ENCODE peak calls at places on chromosomes 4 and X, in eight cellular contexts. D, B, C, X, H, R, U and S are unnamed samples. For H3K36me3 and H3K4me1, the result is how much of the 10 kb centered on the place peaks cover.

GRCh38 chr4:39255266-39255665 is 72.9 kb downstream of the WDR19 start:
- DNase-seq in D (peak), B (no peak), C (no peak), X (peak), H (peak), R (no peak), U (peak), S (peak)

GRCh38 chrX:47179928-47180255 is 13.7 kb upstream of the UBA1 start:
- DNase-seq in D (no peak), B (no peak), C (no peak), X (no peak), H (no peak), R (no peak), U (no peak), S (no peak)

GRCh38 chr4:108877821-108878220 is 115.0 kb upstream of the ETNPPL start:
- DNase-seq in D (no peak), B (no peak), C (no peak), X (no peak), H (peak), R (no peak), U (no peak), S (peak)

GRCh38 chrX:77668391-77669237 is 117.4 kb downstream of the ATRX start:
- DNase-seq in D (peak), B (no peak), C (no peak), X (peak), H (no peak), R (no peak), U (peak), S (no peak)

GRCh38 chr4:82748176-82748575 is 50.4 kb downstream of the SCD5 start:
- DNase-seq in D (no peak), B (no peak), C (peak), X (peak), H (no peak), R (no peak), U (no peak), S (no peak)

GRCh38 chrX:155028192-155028591 is 1.5 kb downstream of the FUNDC2 start:
- DNase-seq in D (peak), B (no peak), C (no peak), X (peak), H (peak), R (no peak), U (no peak), S (peak)

GRCh38 chr4:157895205-157895604 is 277.6 kb downstream of the GASK1B start:
- DNase-seq in D (no peak), B (no peak), C (peak), X (no peak), H (peak), R (no peak), U (no peak), S (no peak)

GRCh38 chr4:100581337-100581736 is 63.5 kb upstream of the EMCN start:
- DNase-seq in D (peak), B (no peak), C (no peak), X (peak), H (peak), R (no peak), U (no peak), S (no peak)

GRCh38 chr4:178917756-178918155 is 1475.5 kb upstream of the AGA start:
- DNase-seq in D (no peak), B (peak), C (peak), X (no peak), H (peak), R (no peak), U (no peak), S (no peak)

GRCh38 chr4:118905546-118905945 is 16.9 kb downstream of the SYNPO2 start:
- DNase-seq in D (no peak), B (no peak), C (no peak), X (no peak), H (peak), R (no peak), U (peak), S (no peak)

GRCh38 chr4:74632634-74633033 is 161.7 kb downstream of the BTC start:
- DNase-seq in D (peak), B (no peak), C (no peak), X (peak), H (no peak), R (no peak), U (peak), S (no peak)

GRCh38 chr4:14130551-14130950 is 503.0 kb upstream of the BOD1L1 start:
- DNase-seq in D (no peak), B (no peak), C (no peak), X (no peak), H (no peak), R (no peak), U (no peak), S (no peak)

GRCh38 chrX:71536285-71536684 is 3.4 kb downstream of the OGT start:
- DNase-seq in D (peak), B (no peak), C (no peak), X (peak), H (no peak), R (no peak), U (no peak), S (no peak)

GRCh38 chr4:107755841-107756356 is 35.9 kb upstream of the PAPSS1 start:
- DNase-seq in D (peak), B (no peak), C (no peak), X (no peak), H (peak), R (no peak), U (peak), S (peak)

GRCh38 chrX:31099536-31100090 is 27.8 kb upstream of the FTHL17 start:
- DNase-seq in D (no peak), B (no peak), C (no peak), X (peak), H (peak), R (no peak), U (no peak), S (no peak)

GRCh38 chr4:112652216-112652615 is 15.3 kb downstream of the LARP7 start:
- DNase-seq in D (no peak), B (peak), C (peak), X (no peak), H (peak), R (no peak), U (no peak), S (peak)

GRCh38 chr4:112650332-112650731 is 13.4 kb downstream of the LARP7 start:
- DNase-seq in D (no peak), B (no peak), C (no peak), X (no peak), H (peak), R (no peak), U (no peak), S (peak)

GRCh38 chr4:112651641-112652040 is 14.7 kb downstream of the LARP7 start:
- DNase-seq in D (no peak), B (no peak), C (no peak), X (no peak), H (no peak), R (no peak), U (no peak), S (peak)

DNA sequence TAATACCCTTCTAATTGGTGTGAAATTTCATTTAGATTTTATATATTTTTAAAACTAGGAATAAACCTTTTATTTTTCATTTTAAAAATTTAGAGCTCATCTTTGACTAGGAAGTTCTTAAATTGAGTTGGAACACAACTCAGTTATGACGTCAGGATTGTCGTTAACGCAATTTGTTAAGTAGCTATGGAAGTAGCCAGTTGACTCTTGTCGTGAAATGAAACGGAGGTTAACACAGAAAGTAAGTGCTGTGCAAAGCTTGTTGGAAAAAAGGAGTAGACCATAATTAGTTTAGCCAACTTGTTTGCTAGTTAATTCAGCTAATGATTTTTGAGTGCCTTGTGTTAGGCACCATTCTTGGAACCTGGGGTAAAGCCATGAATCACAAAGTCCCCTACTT is 18.3 kb downstream of the LARP7 start:
- DNase-seq in D (no peak), B (no peak), C (no peak), X (no peak), H (peak), R (no peak), U (no peak), S (no peak)
- H3K36me3 ChIP-seq in D (half or more), B (under half), C (under half), X (under half), H (under half), R (under half), U (under half), S (under half)

GRCh38 chrX:65687367-65687766 is 19.9 kb downstream of the MSN start:
- DNase-seq in D (no peak), B (no peak), C (no peak), X (no peak), H (no peak), R (no peak), U (no peak), S (no peak)

GRCh38 chrX:65686246-65686645 is 18.8 kb downstream of the MSN start:
- DNase-seq in D (no peak), B (no peak), C (no peak), X (no peak), H (no peak), R (no peak), U (no peak), S (no peak)

GRCh38 chrX:65681810-65682209 is 14.4 kb downstream of the MSN start:
- DNase-seq in D (no peak), B (no peak), C (no peak), X (no peak), H (no peak), R (no peak), U (no peak), S (no peak)

GRCh38 chrX:65688403-65688881 is 21.0 kb downstream of the MSN start:
- DNase-seq in D (peak), B (no peak), C (no peak), X (peak), H (no peak), R (no peak), U (peak), S (no peak)

GRCh38 chrX:65685112-65685511 is 17.7 kb downstream of the MSN start:
- DNase-seq in D (no peak), B (no peak), C (no peak), X (no peak), H (no peak), R (no peak), U (no peak), S (no peak)
- H3K4me3 ChIP-seq in D (no peak), B (no peak), C (no peak), X (no peak), H (no peak), R (no peak), U (no peak), S (no peak)

GRCh38 chr4:143389543-143390195 is 53.0 kb downstream of the GAB1 start:
- DNase-seq in D (peak), B (no peak), C (no peak), X (peak), H (no peak), R (no peak), U (no peak), S (no peak)
- H3K4me1 ChIP-seq in D (under half), B (under half), C (under half), X (under half), H (under half), R (under half), U (under half), S (under half)

DNA sequence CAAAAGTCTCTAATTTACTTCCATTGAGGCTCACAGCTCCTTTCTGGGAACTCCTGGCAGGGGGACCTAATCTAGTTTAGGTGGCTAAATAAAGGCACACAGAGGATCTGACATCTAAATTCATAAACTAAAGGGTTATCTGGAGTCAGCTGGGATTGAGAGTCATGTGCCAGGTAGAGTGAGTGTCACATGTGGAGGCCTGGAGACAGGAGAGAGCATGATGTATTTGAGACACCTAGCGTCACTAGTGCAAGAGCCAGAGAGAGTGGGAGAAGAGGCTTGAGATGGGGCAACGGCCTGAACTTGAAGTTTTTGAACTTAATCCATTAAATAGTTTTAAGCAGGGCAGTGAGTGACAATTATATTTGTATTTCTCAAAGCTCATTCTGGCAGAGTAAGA is 152.6 kb downstream of the ARHGAP10 start:
- DNase-seq in D (no peak), B (no peak), C (no peak), X (no peak), H (no peak), R (no peak), U (no peak), S (no peak)
- H3K36me3 ChIP-seq in D (under half), B (under half), C (under half), X (under half), H (under half), R (under half), U (under half), S (under half)

DNA sequence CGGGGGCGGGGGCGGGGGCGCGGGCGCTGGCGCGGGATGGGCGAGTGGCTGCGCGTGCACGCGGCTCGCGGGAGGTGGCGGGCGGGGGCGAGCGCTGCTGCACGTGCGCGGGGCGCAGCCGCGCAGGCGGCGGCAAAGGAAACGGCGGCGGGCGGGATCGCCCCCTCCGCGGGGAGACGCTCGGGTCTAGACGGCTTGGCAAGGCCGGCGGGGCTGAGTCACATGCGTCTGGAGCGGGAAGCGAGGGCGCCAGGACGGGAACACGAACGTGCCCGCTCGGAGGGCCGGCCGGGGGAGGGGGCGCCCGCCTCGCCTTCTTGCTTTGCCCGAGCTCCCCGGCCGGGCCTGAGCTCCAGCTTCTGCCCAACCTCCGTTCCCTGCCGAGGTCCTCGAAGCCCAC is 4.3 kb upstream of the HAUS7 start:
- DNase-seq in D (peak), B (no peak), C (peak), X (no peak), H (peak), R (peak), U (peak), S (no peak)
- H3K4me3 ChIP-seq in D (no peak), B (no peak), C (no peak), X (no peak), H (no peak), R (peak), U (no peak), S (no peak)

GRCh38 chr4:22488136-22488535 is 27.7 kb downstream of the ADGRA3 start:
- DNase-seq in D (no peak), B (no peak), C (no peak), X (no peak), H (no peak), R (no peak), U (no peak), S (no peak)
- H3K4me1 ChIP-seq in D (under half), B (under half), C (under half), X (under half), H (under half), R (under half), U (under half), S (under half)

GRCh38 chr4:1927675-1928074 is 56.5 kb downstream of the NSD2 start:
- DNase-seq in D (peak), B (no peak), C (no peak), X (no peak), H (no peak), R (no peak), U (peak), S (no peak)

GRCh38 chr4:1922826-1923225 is 51.6 kb downstream of the NSD2 start:
- DNase-seq in D (no peak), B (no peak), C (no peak), X (no peak), H (no peak), R (no peak), U (no peak), S (no peak)

GRCh38 chr4:1932736-1933135 is 61.5 kb downstream of the NSD2 start:
- DNase-seq in D (no peak), B (no peak), C (no peak), X (no peak), H (no peak), R (no peak), U (no peak), S (no peak)

GRCh38 chr4:1933700-1934099 is 62.5 kb downstream of the NSD2 start:
- DNase-seq in D (no peak), B (no peak), C (no peak), X (no peak), H (no peak), R (no peak), U (no peak), S (no peak)

GRCh38 chr4:1928356-1929235 is 57.4 kb downstream of the NSD2 start:
- DNase-seq in D (no peak), B (no peak), C (no peak), X (no peak), H (no peak), R (no peak), U (no peak), S (no peak)
- H3K36me3 ChIP-seq in D (under half), B (half or more), C (half or more), X (under half), H (under half), R (under half), U (under half), S (half or more)